ENCODE peak calls at places on chromosomes 11 and 22, in eight cellular contexts. One of them, this sample, is unnamed.

GRCh38 chr11:65208785-65209710 is 27.3 kb downstream of the CAPN1 start:
- DNase-seq in NCI-H187: no peak
- DNase-seq in NCI-H510A treated with DMSO at 0.1 percent for 48 hours: peak; percentile 67
- DNase-seq in activated T-cell treated with anti-CD3 and anti-CD28 coated beads for 1 hour: no peak
- DNase-seq in A549: no peak
- DNase-seq in epithelial cell of esophagus: no peak
- DNase-seq in stromal cell of bone marrow: no peak
- DNase-seq in fibroblast of mammary gland: no peak
- DNase-seq in this sample: no peak

GRCh38 chr11:75582461-75582934 is 20.4 kb downstream of the SERPINH1 start:
- DNase-seq in NCI-H187: no peak
- DNase-seq in NCI-H510A treated with DMSO at 0.1 percent for 48 hours: no peak
- DNase-seq in activated T-cell treated with anti-CD3 and anti-CD28 coated beads for 1 hour: no peak
- DNase-seq in A549: no peak
- DNase-seq in epithelial cell of esophagus: no peak
- DNase-seq in stromal cell of bone marrow: no peak
- DNase-seq in fibroblast of mammary gland: no peak
- DNase-seq in this sample: no peak

GRCh38 chr11:44978279-44978960 is 27.7 kb upstream of the TP53I11 start:
- DNase-seq in NCI-H187: no peak
- DNase-seq in NCI-H510A treated with DMSO at 0.1 percent for 48 hours: peak; percentile 57
- DNase-seq in activated T-cell treated with anti-CD3 and anti-CD28 coated beads for 1 hour: no peak
- DNase-seq in A549: no peak
- DNase-seq in epithelial cell of esophagus: no peak
- DNase-seq in stromal cell of bone marrow: no peak
- DNase-seq in fibroblast of mammary gland: no peak
- DNase-seq in this sample: no peak

GRCh38 chr11:61350336-61350735 is 11.3 kb downstream of the CYB561A3 start:
- DNase-seq in NCI-H187: no peak
- DNase-seq in NCI-H510A treated with DMSO at 0.1 percent for 48 hours: no peak
- DNase-seq in activated T-cell treated with anti-CD3 and anti-CD28 coated beads for 1 hour: no peak
- DNase-seq in A549: no peak
- DNase-seq in epithelial cell of esophagus: no peak
- DNase-seq in stromal cell of bone marrow: no peak
- DNase-seq in fibroblast of mammary gland: no peak
- DNase-seq in this sample: no peak

GRCh38 chr22:24502540-24502939 is 7.4 kb downstream of the UPB1 start:
- DNase-seq in NCI-H187: no peak
- DNase-seq in NCI-H510A treated with DMSO at 0.1 percent for 48 hours: no peak
- DNase-seq in activated T-cell treated with anti-CD3 and anti-CD28 coated beads for 1 hour: no peak
- DNase-seq in A549: no peak
- DNase-seq in epithelial cell of esophagus: no peak
- DNase-seq in stromal cell of bone marrow: no peak
- DNase-seq in fibroblast of mammary gland: no peak
- DNase-seq in this sample: no peak

GRCh38 chr11:69466039-69466438 is 15.4 kb upstream of the LINC01488 start:
- DNase-seq in NCI-H187: no peak
- DNase-seq in NCI-H510A treated with DMSO at 0.1 percent for 48 hours: no peak
- DNase-seq in activated T-cell treated with anti-CD3 and anti-CD28 coated beads for 1 hour: no peak
- DNase-seq in A549: no peak
- DNase-seq in epithelial cell of esophagus: peak; percentile 17
- DNase-seq in stromal cell of bone marrow: no peak
- DNase-seq in fibroblast of mammary gland: no peak
- DNase-seq in this sample: no peak

GRCh38 chr11:1010006-1010405 is 26.5 kb downstream of the MUC6 start:
- DNase-seq in NCI-H187: peak; percentile 27
- DNase-seq in NCI-H510A treated with DMSO at 0.1 percent for 48 hours: peak; percentile 29
- DNase-seq in activated T-cell treated with anti-CD3 and anti-CD28 coated beads for 1 hour: no peak
- DNase-seq in A549: no peak
- DNase-seq in epithelial cell of esophagus: no peak
- DNase-seq in stromal cell of bone marrow: no peak
- DNase-seq in fibroblast of mammary gland: no peak
- DNase-seq in this sample: no peak

GRCh38 chr11:69209936-69210659 is 54.4 kb downstream of the SMIM38 start:
- DNase-seq in NCI-H187: no peak
- DNase-seq in NCI-H510A treated with DMSO at 0.1 percent for 48 hours: no peak
- DNase-seq in activated T-cell treated with anti-CD3 and anti-CD28 coated beads for 1 hour: no peak
- DNase-seq in A549: no peak
- DNase-seq in epithelial cell of esophagus: peak; percentile 6
- DNase-seq in stromal cell of bone marrow: no peak
- DNase-seq in fibroblast of mammary gland: no peak
- DNase-seq in this sample: no peak

GRCh38 chr11:67389477-67389876 is 2.3 kb upstream of the RAD9A start:
- DNase-seq in NCI-H187: no peak
- DNase-seq in NCI-H510A treated with DMSO at 0.1 percent for 48 hours: peak; percentile 62
- DNase-seq in activated T-cell treated with anti-CD3 and anti-CD28 coated beads for 1 hour: peak; percentile 54
- DNase-seq in A549: peak; percentile 59
- DNase-seq in epithelial cell of esophagus: peak; percentile 36
- DNase-seq in stromal cell of bone marrow: no peak
- DNase-seq in fibroblast of mammary gland: no peak
- DNase-seq in this sample: no peak

GRCh38 chr22:18032455-18033101 is 8.2 kb upstream of the MICAL3 start:
- DNase-seq in NCI-H187: no peak
- DNase-seq in NCI-H510A treated with DMSO at 0.1 percent for 48 hours: no peak
- DNase-seq in activated T-cell treated with anti-CD3 and anti-CD28 coated beads for 1 hour: no peak
- DNase-seq in A549: peak; percentile 48
- DNase-seq in epithelial cell of esophagus: peak; percentile 96
- DNase-seq in stromal cell of bone marrow: no peak
- DNase-seq in fibroblast of mammary gland: peak; percentile 93
- DNase-seq in this sample: peak; percentile 85

GRCh38 chr11:42992594-42992993 is 319.2 kb upstream of the API5 start:
- DNase-seq in NCI-H187: no peak
- DNase-seq in NCI-H510A treated with DMSO at 0.1 percent for 48 hours: no peak
- DNase-seq in activated T-cell treated with anti-CD3 and anti-CD28 coated beads for 1 hour: no peak
- DNase-seq in A549: no peak
- DNase-seq in epithelial cell of esophagus: no peak
- DNase-seq in stromal cell of bone marrow: no peak
- DNase-seq in fibroblast of mammary gland: no peak
- DNase-seq in this sample: no peak

GRCh38 chr22:28976588-28976987 is 85.0 kb downstream of the C22orf31 start:
- DNase-seq in NCI-H187: no peak
- DNase-seq in NCI-H510A treated with DMSO at 0.1 percent for 48 hours: no peak
- DNase-seq in activated T-cell treated with anti-CD3 and anti-CD28 coated beads for 1 hour: no peak
- DNase-seq in A549: no peak
- DNase-seq in epithelial cell of esophagus: peak; percentile 80
- DNase-seq in stromal cell of bone marrow: peak; percentile 45
- DNase-seq in fibroblast of mammary gland: peak; percentile 88
- DNase-seq in this sample: peak; percentile 63

GRCh38 chr11:122176651-122177050 is 60.6 kb upstream of the BLID start:
- DNase-seq in NCI-H187: no peak
- DNase-seq in NCI-H510A treated with DMSO at 0.1 percent for 48 hours: no peak
- DNase-seq in activated T-cell treated with anti-CD3 and anti-CD28 coated beads for 1 hour: no peak
- DNase-seq in A549: no peak
- DNase-seq in epithelial cell of esophagus: peak; percentile 73
- DNase-seq in stromal cell of bone marrow: no peak
- DNase-seq in fibroblast of mammary gland: no peak
- DNase-seq in this sample: no peak

GRCh38 chr11:124538019-124538418 is 5.4 kb downstream of the OR8B12 start:
- DNase-seq in NCI-H187: no peak
- DNase-seq in NCI-H510A treated with DMSO at 0.1 percent for 48 hours: no peak
- DNase-seq in activated T-cell treated with anti-CD3 and anti-CD28 coated beads for 1 hour: no peak
- DNase-seq in A549: peak; percentile 26
- DNase-seq in epithelial cell of esophagus: no peak
- DNase-seq in stromal cell of bone marrow: peak; percentile 17
- DNase-seq in fibroblast of mammary gland: peak; percentile 84
- DNase-seq in this sample: peak; percentile 88

GRCh38 chr11:33160587-33160986 is 693 bp downstream of the CSTF3 start:
- DNase-seq in NCI-H187: no peak
- DNase-seq in NCI-H510A treated with DMSO at 0.1 percent for 48 hours: no peak
- DNase-seq in activated T-cell treated with anti-CD3 and anti-CD28 coated beads for 1 hour: no peak
- DNase-seq in A549: no peak
- DNase-seq in epithelial cell of esophagus: no peak
- DNase-seq in stromal cell of bone marrow: no peak
- DNase-seq in fibroblast of mammary gland: no peak
- DNase-seq in this sample: no peak

GRCh38 chr11:120646206-120646605 is 134.7 kb downstream of the GRIK4 start:
- DNase-seq in NCI-H187: no peak
- DNase-seq in NCI-H510A treated with DMSO at 0.1 percent for 48 hours: no peak
- DNase-seq in activated T-cell treated with anti-CD3 and anti-CD28 coated beads for 1 hour: no peak
- DNase-seq in A549: no peak
- DNase-seq in epithelial cell of esophagus: no peak
- DNase-seq in stromal cell of bone marrow: no peak
- DNase-seq in fibroblast of mammary gland: no peak
- DNase-seq in this sample: no peak

GRCh38 chr11:8593455-8593854 is 573 bp downstream of the STK33 start:
- DNase-seq in NCI-H187: no peak
- DNase-seq in NCI-H510A treated with DMSO at 0.1 percent for 48 hours: peak; percentile 1
- DNase-seq in activated T-cell treated with anti-CD3 and anti-CD28 coated beads for 1 hour: no peak
- DNase-seq in A549: no peak
- DNase-seq in epithelial cell of esophagus: no peak
- DNase-seq in stromal cell of bone marrow: no peak
- DNase-seq in fibroblast of mammary gland: no peak
- DNase-seq in this sample: no peak

GRCh38 chr11:74388678-74389327 is 9.4 kb downstream of the PGM2L1 start:
- DNase-seq in NCI-H187: no peak
- DNase-seq in NCI-H510A treated with DMSO at 0.1 percent for 48 hours: peak; percentile 74
- DNase-seq in activated T-cell treated with anti-CD3 and anti-CD28 coated beads for 1 hour: peak; percentile 59
- DNase-seq in A549: peak; percentile 45
- DNase-seq in epithelial cell of esophagus: peak; percentile 69
- DNase-seq in stromal cell of bone marrow: peak; percentile 31
- DNase-seq in fibroblast of mammary gland: peak; percentile 67
- DNase-seq in this sample: peak; percentile 54

GRCh38 chr11:88827018-88827676 is 238.6 kb downstream of the GRM5 start:
- DNase-seq in NCI-H187: no peak
- DNase-seq in NCI-H510A treated with DMSO at 0.1 percent for 48 hours: peak; percentile 17
- DNase-seq in activated T-cell treated with anti-CD3 and anti-CD28 coated beads for 1 hour: no peak
- DNase-seq in A549: peak; percentile 7
- DNase-seq in epithelial cell of esophagus: peak; percentile 32
- DNase-seq in stromal cell of bone marrow: no peak
- DNase-seq in fibroblast of mammary gland: peak; percentile 3
- DNase-seq in this sample: peak; percentile 7